ENCODE peak calls at places on chromosome 22, in four cellular contexts. R is IMR-90, V is mesendoderm, O is H1. P is an unnamed sample.

GRCh38 chr22:35604671-35605457 is 12.3 kb downstream of the MB start:
- DNase-seq in R (no peak), V (peak), O (no peak), P (no peak)

GRCh38 chr22:39332441-39333064 is 13.1 kb upstream of the RPL3 start:
- DNase-seq in R (no peak), V (no peak), O (no peak), P (no peak)

GRCh38 chr22:48803993-48804810 is 1023.5 kb downstream of the BRD1 start:
- DNase-seq in R (no peak), V (no peak), O (no peak), P (no peak)

GRCh38 chr22:26713823-26714449 is 56.5 kb downstream of the MIAT start:
- DNase-seq in R (no peak), V (no peak), O (no peak), P (no peak)

GRCh38 chr22:19850482-19851109 is 4.1 kb downstream of the GNB1L start:
- DNase-seq in R (no peak), V (no peak), O (no peak), P (no peak)

GRCh38 chr22:32018056-32018455 is 25.0 kb upstream of the SLC5A1 start:
- DNase-seq in R (no peak), V (no peak), O (no peak), P (no peak)

GRCh38 chr22:41966607-41967240 is 2.5 kb upstream of the SEPTIN3 start:
- DNase-seq in R (peak), V (peak), O (peak), P (peak)

GRCh38 chr22:37309221-37310074 is 27.1 kb downstream of the CYTH4 start:
- DNase-seq in R (no peak), V (no peak), O (no peak), P (no peak)

GRCh38 chr22:41555325-41555724 is 5.5 kb upstream of the CSDC2 start:
- DNase-seq in R (no peak), V (no peak), O (no peak), P (no peak)

GRCh38 chr22:49433717-49434611 is 393.7 kb downstream of the BRD1 start:
- DNase-seq in R (no peak), V (peak), O (peak), P (peak)

GRCh38 chr22:31952094-31952401 is 7.7 kb downstream of the YWHAH start:
- DNase-seq in R (no peak), V (no peak), O (no peak), P (no peak)

GRCh38 chr22:40276877-40277823 is 69.2 kb upstream of the ADSL start:
- DNase-seq in R (peak), V (no peak), O (no peak), P (no peak)

GRCh38 chr22:47658182-47658581 is 895.7 kb downstream of the TBC1D22A start:
- DNase-seq in R (no peak), V (no peak), O (no peak), P (peak)

GRCh38 chr22:47659467-47660302 is 897.2 kb downstream of the TBC1D22A start:
- DNase-seq in R (no peak), V (peak), O (no peak), P (peak)

GRCh38 chr22:47665151-47665550 is 902.7 kb downstream of the TBC1D22A start:
- DNase-seq in R (no peak), V (no peak), O (no peak), P (no peak)

GRCh38 chr22:47663615-47664605 is 901.5 kb downstream of the TBC1D22A start:
- DNase-seq in R (no peak), V (no peak), O (no peak), P (no peak)
- H3K56ac ChIP-seq in R (no peak), V (no peak), O (no peak), P (no peak)

GRCh38 chr22:24424901-24425775 is 2.3 kb upstream of the ADORA2A start:
- DNase-seq in R (no peak), V (no peak), O (no peak), P (no peak)

GRCh38 chr22:24426436-24426835 is 963 bp upstream of the ADORA2A start:
- DNase-seq in R (no peak), V (no peak), O (no peak), P (no peak)

GRCh38 chr22:24427500-24428164 is at the start of gene ADORA2A:
- DNase-seq in R (no peak), V (no peak), O (no peak), P (no peak)

GRCh38 chr22:24428751-24429410 is 1.5 kb downstream of the ADORA2A start:
- DNase-seq in R (no peak), V (no peak), O (no peak), P (no peak)

GRCh38 chr22:24426859-24427499 is 420 bp upstream of the ADORA2A start:
- DNase-seq in R (no peak), V (no peak), O (no peak), P (no peak)
- H3K4me2 ChIP-seq in R (no peak), V (no peak), O (no peak), P (no peak)

GRCh38 chr22:50526849-50527801 is 1.7 kb upstream of the SCO2 start:
- DNase-seq in R (no peak), V (peak), O (peak), P (peak)
- H4K8ac ChIP-seq in R (peak), V (no peak), O (peak), P (no peak)

GRCh38 chr22:29660021-29660420 is 56.6 kb downstream of the NF2 start:
- DNase-seq in R (no peak), V (no peak), O (no peak), P (no peak)

GRCh38 chr22:29665486-29665885 is 54.3 kb upstream of the CABP7 start:
- DNase-seq in R (no peak), V (no peak), O (no peak), P (no peak)

GRCh38 chr22:29664731-29665130 is 55.1 kb upstream of the CABP7 start:
- DNase-seq in R (peak), V (no peak), O (no peak), P (no peak)

GRCh38 chr22:29661355-29661754 is 57.9 kb downstream of the NF2 start:
- DNase-seq in R (peak), V (no peak), O (no peak), P (no peak)

DNA sequence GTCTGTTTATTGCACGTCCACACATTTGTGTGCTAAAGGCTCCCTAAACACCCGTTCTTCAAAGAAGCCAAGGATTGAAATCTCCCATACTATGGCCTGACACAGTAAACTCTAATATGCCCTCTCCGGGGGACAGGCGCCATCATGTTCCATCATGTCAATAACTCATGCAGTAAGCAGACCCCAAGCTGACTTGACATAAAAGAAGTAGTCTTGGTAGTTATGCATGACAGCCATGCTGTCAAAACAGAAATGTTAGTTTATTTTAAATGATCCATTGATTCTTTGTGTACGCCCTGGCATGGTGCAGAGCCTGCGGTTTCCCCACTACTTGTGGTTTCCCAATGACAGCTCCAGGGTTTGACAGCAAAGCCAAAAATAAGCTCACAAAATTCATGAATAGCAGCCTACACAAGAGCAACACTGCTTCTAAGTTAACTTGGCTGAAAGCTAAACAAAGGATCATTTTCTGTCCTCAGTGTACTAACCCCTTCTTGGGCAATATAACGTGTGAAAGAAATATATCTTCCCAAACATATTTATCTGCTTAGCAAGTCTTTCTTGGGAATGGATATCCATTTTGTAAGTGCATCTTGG is 56.5 kb upstream of the CABP7 start:
- DNase-seq in R (peak), V (no peak), O (no peak), P (no peak)
- H3K56ac ChIP-seq in R (no peak), V (no peak), O (no peak), P (no peak)

DNA sequence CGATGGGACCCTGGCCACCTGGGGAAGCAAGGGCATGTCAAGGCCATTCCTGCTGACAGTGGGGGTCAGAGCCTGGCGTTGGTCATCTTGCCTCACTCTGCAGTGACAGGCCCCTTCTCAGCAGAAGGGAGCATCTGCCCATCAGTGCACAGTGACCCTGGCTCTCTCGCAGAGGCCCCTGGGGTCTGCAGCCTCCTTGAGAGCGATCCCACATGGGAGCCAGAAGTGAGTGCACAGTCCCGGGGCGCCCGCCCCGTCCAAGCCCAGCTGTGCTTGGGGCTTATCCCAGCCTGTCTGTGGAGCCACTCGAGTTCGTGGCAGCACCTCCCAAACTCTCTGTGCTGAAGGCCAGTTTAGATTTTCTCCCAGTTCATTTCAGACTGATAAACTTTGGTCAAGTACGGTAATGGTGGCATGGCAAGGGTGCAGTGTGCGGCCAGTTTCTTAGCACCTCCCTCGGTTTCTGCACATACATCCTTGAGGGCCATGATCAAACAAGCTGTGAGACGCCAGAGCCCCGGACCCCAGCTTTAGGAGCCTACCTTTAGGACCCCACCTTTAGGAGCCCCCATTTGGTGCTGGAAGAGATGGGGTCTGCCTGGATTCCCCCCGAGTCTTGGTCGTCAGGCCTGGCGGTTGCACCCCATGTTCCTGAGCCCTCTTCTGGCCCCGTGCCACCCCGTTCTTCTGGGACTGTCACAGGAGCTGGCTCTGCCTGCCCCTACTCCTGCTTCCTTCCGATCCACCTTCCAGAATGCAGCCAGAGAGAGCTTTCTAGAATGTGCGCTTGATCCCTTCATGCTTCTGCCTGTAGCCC is 369.4 kb downstream of the TBC1D22A start:
- DNase-seq in R (no peak), V (no peak), O (no peak), P (no peak)
- H3K4me2 ChIP-seq in R (no peak), V (no peak), O (no peak), P (no peak)